ENCODE peak calls at places on chromosome 15, in nine cellular contexts. Z, X, Q, I, C, H, O, A and F are unnamed samples.

GRCh38 chr15:29103825-29104565 is 165.6 kb downstream of the NSMCE3 start:
- DNase-seq in Z (peak; percentile 36), X (peak; percentile 70), Q (peak; percentile 68), I (peak; percentile 58), C (peak; percentile 47), H (no peak), O (peak; percentile 44), A (peak; percentile 27), F (peak; percentile 73)

GRCh38 chr15:87408902-87409301 is 847.6 kb downstream of the NTRK3 start:
- DNase-seq in Z (no peak), X (no peak), Q (no peak), I (no peak), C (no peak), H (no peak), O (no peak), A (no peak), F (no peak)

GRCh38 chr15:97745481-97746071 is 214.9 kb upstream of the ARRDC4 start:
- DNase-seq in Z (no peak), X (peak; percentile 34), Q (no peak), I (peak; percentile 48), C (peak; percentile 16), H (no peak), O (peak; percentile 32), A (no peak), F (no peak)

GRCh38 chr15:74229686-74230085 is 6.4 kb upstream of the CCDC33 start:
- DNase-seq in Z (no peak), X (no peak), Q (no peak), I (no peak), C (no peak), H (no peak), O (no peak), A (no peak), F (no peak)

GRCh38 chr15:60121845-60122244 is 117.7 kb downstream of the FOXB1 start:
- DNase-seq in Z (no peak), X (no peak), Q (no peak), I (no peak), C (no peak), H (no peak), O (no peak), A (no peak), F (no peak)

GRCh38 chr15:63482874-63483323 is 21.5 kb upstream of the USP3 start:
- DNase-seq in Z (no peak), X (no peak), Q (no peak), I (no peak), C (no peak), H (no peak), O (no peak), A (no peak), F (no peak)

GRCh38 chr15:32908135-32908801 is 190.5 kb downstream of the GREM1 start:
- DNase-seq in Z (no peak), X (no peak), Q (peak; percentile 87), I (peak; percentile 15), C (no peak), H (no peak), O (no peak), A (no peak), F (no peak)

GRCh38 chr15:69881760-69882159 is 216.0 kb downstream of the TLE3 start:
- DNase-seq in Z (no peak), X (no peak), Q (no peak), I (no peak), C (no peak), H (no peak), O (no peak), A (no peak), F (no peak)

GRCh38 chr15:81888748-81889479 is 156.9 kb downstream of the MEX3B start:
- DNase-seq in Z (no peak), X (no peak), Q (peak; percentile 76), I (no peak), C (no peak), H (peak; percentile 21), O (no peak), A (no peak), F (no peak)

GRCh38 chr15:58327958-58328357 is 103.8 kb upstream of the LIPC start:
- DNase-seq in Z (no peak), X (no peak), Q (no peak), I (no peak), C (no peak), H (no peak), O (no peak), A (no peak), F (no peak)

GRCh38 chr15:78930577-78931388 is 14.1 kb downstream of the CTSH start:
- DNase-seq in Z (peak; percentile 92), X (peak; percentile 68), Q (peak; percentile 92), I (no peak), C (no peak), H (no peak), O (no peak), A (no peak), F (no peak)

GRCh38 chr15:43789409-43789808 is 2.7 kb upstream of the SERF2 start:
- DNase-seq in Z (no peak), X (no peak), Q (no peak), I (no peak), C (no peak), H (no peak), O (no peak), A (no peak), F (no peak)

GRCh38 chr15:24823473-24823872 is 131.3 kb upstream of the SNRPN start:
- DNase-seq in Z (no peak), X (no peak), Q (no peak), I (no peak), C (peak; percentile 13), H (no peak), O (no peak), A (no peak), F (no peak)

GRCh38 chr15:33547876-33548275 is 237.1 kb downstream of the RYR3 start:
- DNase-seq in Z (no peak), X (no peak), Q (peak; percentile 55), I (no peak), C (peak; percentile 4), H (no peak), O (no peak), A (no peak), F (peak; percentile 44)

GRCh38 chr15:70093070-70093469 is 4.6 kb downstream of the TLE3 start:
- DNase-seq in Z (no peak), X (no peak), Q (no peak), I (no peak), C (no peak), H (no peak), O (no peak), A (no peak), F (no peak)

GRCh38 chr15:76073554-76073953 is 13.8 kb downstream of the TMEM266 start:
- DNase-seq in Z (no peak), X (no peak), Q (no peak), I (no peak), C (no peak), H (no peak), O (no peak), A (no peak), F (no peak)
- H3K4me3 ChIP-seq in Z (no peak overlapping the region), X (no peak overlapping the region), Q (no peak overlapping the region), I (no peak overlapping the region), C (no peak overlapping the region), H (no peak overlapping the region), O (no peak overlapping the region), A (no peak overlapping the region), F (no peak overlapping the region)

DNA sequence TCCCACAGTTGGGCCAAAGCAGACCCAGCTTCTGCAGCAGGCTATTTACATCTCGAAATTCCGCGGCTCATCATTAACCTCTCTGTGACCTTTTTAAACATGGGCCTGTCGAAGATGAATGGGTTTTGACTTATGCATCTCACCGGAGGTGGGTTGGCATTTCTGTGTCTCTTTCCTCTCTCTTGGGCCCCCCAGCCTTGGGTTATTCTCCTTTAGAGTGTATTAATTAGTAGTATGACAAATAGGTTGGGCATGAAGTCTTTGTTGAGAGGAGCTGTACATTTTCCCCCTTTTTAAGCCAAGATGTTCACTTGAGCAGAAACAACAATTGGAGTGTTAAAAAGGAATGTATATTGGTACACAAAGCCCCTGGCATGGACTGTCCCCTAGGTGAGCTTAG is 9.8 kb downstream of the SMAD6 start:
- DNase-seq in Z (no peak), X (no peak), Q (no peak), I (no peak), C (no peak), H (no peak), O (no peak), A (no peak), F (no peak)
- TF ChIP-seq POLR2A in Z (no peak), X (no peak), Q (no peak), I (no peak), C (no peak), H (no peak), O (no peak), A (no peak), F (no peak)

GRCh38 chr15:89041507-89041906 is 46.7 kb upstream of the ABHD2 start:
- DNase-seq in Z (no peak), X (no peak), Q (no peak), I (no peak), C (no peak), H (no peak), O (no peak), A (no peak), F (no peak)
- H3K4me3 ChIP-seq in Z (no peak overlapping the region), X (no peak overlapping the region), Q (no peak overlapping the region), I (no peak overlapping the region), C (no peak overlapping the region), H (no peak overlapping the region), O (peak overlapping the region; percentile 2), A (no peak overlapping the region), F (no peak overlapping the region)

GRCh38 chr15:88541709-88542341 is 4.7 kb downstream of the DET1 start:
- DNase-seq in Z (no peak), X (no peak), Q (no peak), I (no peak), C (no peak), H (no peak), O (no peak), A (no peak), F (no peak)

GRCh38 chr15:88542342-88542733 is 4.1 kb downstream of the DET1 start:
- DNase-seq in Z (no peak), X (no peak), Q (no peak), I (peak; percentile 13), C (no peak), H (peak; percentile 93), O (no peak), A (no peak), F (peak; percentile 33)

GRCh38 chr15:88543065-88543776 is 3.3 kb downstream of the DET1 start:
- DNase-seq in Z (no peak), X (no peak), Q (peak; percentile 37), I (no peak), C (no peak), H (no peak), O (no peak), A (no peak), F (no peak)

DNA sequence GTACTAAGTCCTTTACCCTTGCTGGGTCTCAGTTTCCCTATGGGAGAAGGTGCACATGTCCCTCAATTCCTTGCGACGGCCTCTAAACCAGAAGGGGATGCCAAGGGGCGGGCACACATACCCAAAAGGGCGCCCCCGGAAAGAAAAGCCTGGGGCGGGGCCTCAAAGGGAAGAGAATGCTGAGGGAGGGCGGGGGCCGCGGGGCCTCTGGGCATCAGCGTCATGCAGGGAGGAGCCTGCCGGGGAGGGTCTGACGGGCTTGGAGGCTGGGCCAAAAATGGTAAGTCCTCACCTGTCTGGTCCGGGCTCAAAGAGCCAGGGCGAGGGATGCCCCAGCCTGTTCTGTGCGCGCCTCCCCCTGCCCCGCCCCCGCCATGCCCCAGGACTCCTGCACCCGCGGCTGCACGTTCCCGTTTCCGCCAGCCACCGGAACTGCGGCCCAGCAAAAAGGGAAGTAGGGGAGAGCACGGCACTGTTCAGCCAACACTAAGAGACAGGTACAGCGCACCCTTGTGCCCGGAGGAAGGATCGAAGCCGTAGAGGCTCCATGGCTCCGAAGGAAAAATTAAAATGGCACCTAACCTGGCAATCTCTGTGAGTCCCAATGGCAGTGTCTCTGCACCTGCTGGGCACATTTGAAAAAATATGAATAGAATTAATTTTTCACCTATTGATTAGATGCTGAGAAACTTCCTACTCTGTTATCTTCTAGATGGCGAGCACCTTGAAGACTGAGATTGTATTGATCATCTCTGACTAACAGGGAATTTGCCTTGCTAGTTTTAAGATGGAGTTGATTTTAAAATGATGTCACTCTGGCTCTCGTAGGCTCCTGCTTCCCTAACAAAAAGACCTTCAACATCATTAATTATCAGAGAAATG is at the start of gene DET1:
- DNase-seq in Z (peak; percentile 93), X (peak; percentile 93), Q (peak; percentile 94), I (peak; percentile 95), C (peak; percentile 97), H (peak; percentile 93), O (peak; percentile 95), A (peak; percentile 88), F (peak; percentile 89)
- TF ChIP-seq POLR2A in Z (no peak), X (peak; percentile 47), Q (no peak), I (no peak), C (no peak), H (no peak), O (no peak), A (peak; percentile 25), F (no peak)